ENCODE peak calls at places on chromosome 4, in seven cellular contexts. U is neural crest cell, Q is LNCaP clone FGC, G is fibroblast of mammary gland, M is endothelial cell, W is tibial artery, P is IMR-90. Y is an unnamed sample.
A peak's percentile ranks its signal among the peaks of the same experiment; 100 is the strongest.

GRCh38 chr4:90126805-90127204 is 389 bp upstream of the CCSER1 start:
- DNase-seq in Q (no peak), M (peak; percentile 5), W (no peak), U (no peak), P (no peak), G (no peak), Y (no peak)

GRCh38 chr4:113534698-113535097 is 226.8 kb downstream of the CAMK2D start:
- DNase-seq in U (no peak), M (no peak), P (peak; percentile 73), W (no peak), Q (no peak), G (peak; percentile 28), Y (no peak)

GRCh38 chr4:88242144-88242543 is 42.2 kb downstream of the PPM1K start:
- DNase-seq in M (no peak), P (no peak), W (no peak), Q (no peak), U (no peak), G (peak; percentile 3), Y (no peak)

GRCh38 chr4:174086829-174087799 is 196.4 kb downstream of the FBXO8 start:
- DNase-seq in P (no peak), G (no peak), Q (no peak), M (no peak), W (no peak), U (no peak), Y (no peak)

GRCh38 chr4:105440890-105441289 is 33.0 kb downstream of the PPA2 start:
- DNase-seq in M (no peak), W (no peak), P (no peak), U (no peak), G (peak; percentile 8), Q (no peak), Y (no peak)

GRCh38 chr4:170004656-170005250 is 21.4 kb downstream of the MFAP3L start:
- DNase-seq in P (no peak), G (peak; percentile 31), U (no peak), W (no peak), Q (no peak), M (no peak), Y (no peak)

GRCh38 chr4:87060957-87061356 is 126.1 kb downstream of the AFF1 start:
- DNase-seq in G (peak; percentile 79), Q (no peak), U (no peak), W (no peak), M (no peak), P (peak; percentile 88), Y (no peak)

GRCh38 chr4:156974264-156974663 is 2.7 kb upstream of the PDGFC start:
- DNase-seq in G (peak; percentile 62), U (no peak), Q (no peak), M (no peak), P (peak; percentile 74), W (no peak), Y (no peak)

GRCh38 chr4:120691106-120691505 is 231.4 kb downstream of the PRDM5 start:
- DNase-seq in M (no peak), G (no peak), Q (no peak), W (no peak), P (peak; percentile 30), U (no peak), Y (no peak)

GRCh38 chr4:73721419-73721818 is 18.9 kb upstream of the CXCL8 start:
- DNase-seq in G (peak; percentile 97), U (no peak), M (no peak), W (no peak), P (peak; percentile 77), Q (no peak), Y (no peak)

GRCh38 chr4:78512357-78512920 is 39.1 kb upstream of the ANXA3 start:
- DNase-seq in W (no peak), Q (peak; percentile 63), P (peak; percentile 10), M (no peak), G (no peak), U (no peak), Y (no peak)

GRCh38 chr4:153083447-153083921 is 120.8 kb upstream of the TRIM2 start:
- DNase-seq in G (peak; percentile 78), W (no peak), P (peak; percentile 78), U (peak; percentile 61), Q (peak; percentile 78), M (peak; percentile 57), Y (no peak)

GRCh38 chr4:157992038-157992706 is 180.7 kb downstream of the GASK1B start:
- DNase-seq in M (peak; percentile 62), P (peak; percentile 77), U (peak; percentile 61), G (peak; percentile 88), Q (peak; percentile 70), W (no peak), Y (no peak)

GRCh38 chr4:38382492-38382891 is 281.5 kb upstream of the KLF3 start:
- DNase-seq in Q (no peak), W (no peak), M (no peak), P (no peak), U (no peak), G (no peak), Y (no peak)

GRCh38 chr4:176186067-176186466 is 9.3 kb downstream of the SPATA4 start:
- DNase-seq in W (no peak), M (no peak), P (no peak), Q (no peak), U (no peak), G (no peak), Y (no peak)

GRCh38 chr4:3461515-3462291 is 1.4 kb upstream of the DOK7 start:
- DNase-seq in M (no peak), P (no peak), Q (peak; percentile 80), W (no peak), U (no peak), G (no peak), Y (no peak)

GRCh38 chr4:159047478-159048165 is 55.3 kb upstream of the RAPGEF2 start:
- DNase-seq in W (no peak), Q (no peak), U (no peak), M (no peak), G (peak; percentile 8), P (peak; percentile 65), Y (no peak)

GRCh38 chr4:118373614-118374255 is 20.9 kb upstream of the PRSS12 start:
- DNase-seq in Q (no peak), G (no peak), P (peak; percentile 86), U (no peak), W (no peak), M (no peak), Y (no peak)

GRCh38 chr4:654526-654845 is 19.6 kb downstream of the ATP5ME start:
- DNase-seq in M (no peak), G (no peak), W (no peak), Q (no peak), P (no peak), U (no peak), Y (no peak)

GRCh38 chr4:61468091-61468720 is 268.1 kb downstream of the ADGRL3 start:
- DNase-seq in G (peak; percentile 49), M (no peak), U (no peak), W (no peak), Q (no peak), P (peak; percentile 58), Y (no peak)

GRCh38 chr4:3652586-3652985 is 113.6 kb upstream of the ADRA2C start:
- DNase-seq in G (no peak), P (no peak), M (no peak), Q (no peak), U (no peak), W (no peak), Y (no peak)

GRCh38 chr4:124529131-124529530 is 183.4 kb downstream of the ANKRD50 start:
- DNase-seq in W (no peak), M (no peak), P (no peak), Q (no peak), G (peak; percentile 27), U (no peak), Y (no peak)

GRCh38 chr4:52889354-52889753 is 27.2 kb downstream of the RASL11B start:
- DNase-seq in M (no peak), U (no peak), W (no peak), P (no peak), G (no peak), Q (peak; percentile 59), Y (no peak)

GRCh38 chr4:182724414-182724813 is 192.8 kb downstream of the DCTD start:
- DNase-seq in W (no peak), Q (no peak), M (no peak), G (no peak), U (no peak), P (peak; percentile 26), Y (no peak)

GRCh38 chr4:75895744-75896314 is 6.4 kb downstream of the PPEF2 start:
- DNase-seq in Q (no peak), P (peak; percentile 18), G (peak; percentile 38), U (no peak), W (no peak), M (no peak), Y (no peak)

GRCh38 chr4:86831262-86832090 is 17.7 kb downstream of the SLC10A6 start:
- DNase-seq in W (no peak), M (no peak), Q (peak; percentile 15), P (peak; percentile 96), U (no peak), G (peak; percentile 91), Y (no peak)

GRCh38 chr4:105057370-105058096 is 89.1 kb upstream of the TET2 start:
- DNase-seq in U (no peak), G (no peak), W (no peak), M (no peak), P (no peak), Q (no peak), Y (no peak)

GRCh38 chr4:52836653-52837052 is 25.5 kb upstream of the RASL11B start:
- DNase-seq in G (peak; percentile 86), U (no peak), M (no peak), Q (no peak), W (no peak), P (no peak), Y (no peak)

GRCh38 chr4:144449623-144450022 is 196.3 kb upstream of the HHIP start:
- DNase-seq in M (no peak), Q (no peak), G (peak; percentile 72), P (no peak), U (no peak), W (peak; percentile 70), Y (no peak)

GRCh38 chr4:110735691-110736090 is 112.8 kb upstream of the PITX2 start:
- DNase-seq in U (no peak), P (peak; percentile 33), M (no peak), W (no peak), G (no peak), Q (no peak), Y (no peak)

GRCh38 chr4:68375667-68376559 is 26.0 kb upstream of the YTHDC1 start:
- DNase-seq in U (peak; percentile 6), W (no peak), G (peak; percentile 65), M (peak; percentile 22), Q (peak; percentile 72), P (peak; percentile 64), Y (no peak)
- TF ChIP-seq CTCF in U (peak; percentile 76), W (peak; percentile 80), G (peak; percentile 92), M (peak; percentile 42), Q (peak; percentile 94), P (peak; percentile 96), Y (peak; percentile 36)

GRCh38 chr4:106522839-106523238 is 154.3 kb upstream of the GIMD1 start:
- DNase-seq in G (peak; percentile 14), Q (no peak), W (no peak), M (peak; percentile 11), P (peak; percentile 1), U (no peak), Y (no peak)
- TF ChIP-seq CTCF in G (peak; percentile 18), Q (peak; percentile 32), W (no peak), M (no peak), P (no peak), U (no peak), Y (no peak)

GRCh38 chr4:83074086-83074704 is 39.2 kb downstream of the COPS4 start:
- DNase-seq in P (peak; percentile 82), W (no peak), M (peak; percentile 45), G (peak; percentile 91), Q (peak; percentile 75), U (peak; percentile 38), Y (no peak)
- TF ChIP-seq CTCF in P (peak; percentile 72), W (peak; percentile 59), M (peak; percentile 70), G (peak; percentile 78), Q (peak; percentile 81), U (peak; percentile 87), Y (peak; percentile 52)

GRCh38 chr4:128298852-128299251 is 11.2 kb upstream of the PGRMC2 start:
- DNase-seq in P (no peak), M (no peak), W (no peak), Q (no peak), G (no peak), U (no peak), Y (no peak)
- TF ChIP-seq CTCF in P (no peak), M (no peak), W (no peak), Q (no peak), G (no peak), U (peak; percentile 33), Y (no peak)

Y was measured in activated B cell treated with CpG ODN at 0.5 μM for 24 hours.